ENCODE peak calls at places on chromosomes 13 and 19, in four cellular contexts. P is GM03348; Q is amniotic stem cell; W is naive thymus-derived CD4-positive, alpha-beta T cell. K is an unnamed sample.
A peak's percentile ranks its signal among the peaks of the same experiment; 100 is the strongest.

GRCh38 chr13:51019026-51019425 is 92.0 kb downstream of the C13orf42 start:
- DNase-seq in P (no peak), Q (no peak), W (no peak), K (no peak)

GRCh38 chr13:98577823-98578285 is 947 bp upstream of the STK24 start:
- DNase-seq in P (no peak), Q (no peak), W (no peak), K (no peak)

GRCh38 chr19:3970313-3970807 is 539 bp downstream of the DAPK3 start:
- DNase-seq in P (no peak), Q (no peak), W (no peak), K (no peak)

GRCh38 chr19:15390814-15391213 is 11.2 kb upstream of the AKAP8 start:
- DNase-seq in P (no peak), Q (no peak), W (no peak), K (no peak)

GRCh38 chr13:94706101-94706853 is 6.1 kb downstream of the SOX21 start:
- DNase-seq in P (no peak), Q (no peak), W (no peak), K (no peak)

GRCh38 chr13:40631605-40632004 is 34.8 kb downstream of the FOXO1 start:
- DNase-seq in P (no peak), Q (no peak), W (no peak), K (no peak)

GRCh38 chr13:65864039-65864438 is 1366.1 kb downstream of the PCDH9 start:
- DNase-seq in P (no peak), Q (no peak), W (no peak), K (no peak)

GRCh38 chr19:43809762-43810696 is 7.8 kb upstream of the LYPD5 start:
- DNase-seq in P (peak; percentile 68), Q (peak; percentile 27), W (peak; percentile 52), K (peak; percentile 52)

GRCh38 chr19:51708811-51709210 is 15.0 kb downstream of the HAS1 start:
- DNase-seq in P (no peak), Q (no peak), W (no peak), K (no peak)

GRCh38 chr19:53463263-53463662 is 4.3 kb upstream of the ZNF813 start:
- DNase-seq in P (peak; percentile 27), Q (no peak), W (no peak), K (no peak)

GRCh38 chr19:18135712-18136584 is 17.0 kb upstream of the PIK3R2 start:
- DNase-seq in P (no peak), Q (no peak), W (no peak), K (no peak)

GRCh38 chr19:20079487-20079886 is 1.7 kb downstream of the ZNF90 start:
- DNase-seq in P (no peak), Q (no peak), W (no peak), K (no peak)

GRCh38 chr19:36182612-36183454 is 30.6 kb upstream of the COX7A1 start:
- DNase-seq in P (no peak), Q (no peak), W (no peak), K (no peak)

GRCh38 chr19:8396563-8397203 is 6.5 kb downstream of the RAB11B start:
- DNase-seq in P (peak; percentile 78), Q (no peak), W (peak; percentile 54), K (peak; percentile 37)

GRCh38 chr19:40623403-40624239 is 22.5 kb downstream of the LTBP4 start:
- DNase-seq in P (no peak), Q (no peak), W (no peak), K (no peak)

GRCh38 chr19:46737275-46737654 is 8.6 kb upstream of the FKRP start:
- DNase-seq in P (no peak), Q (no peak), W (no peak), K (no peak)

GRCh38 chr13:73235385-73235784 is 176.6 kb downstream of the KLF5 start:
- DNase-seq in P (no peak), Q (no peak), W (no peak), K (no peak)

GRCh38 chr13:72023895-72024294 is 156.9 kb upstream of the DACH1 start:
- DNase-seq in P (no peak), Q (no peak), W (no peak), K (no peak)

GRCh38 chr13:66657165-66657895 is 572.8 kb downstream of the PCDH9 start:
- DNase-seq in P (peak; percentile 21), Q (peak; percentile 80), W (no peak), K (peak; percentile 93)

GRCh38 chr19:42471554-42472249 is 29.0 kb upstream of the CXCL17 start:
- DNase-seq in P (no peak), Q (no peak), W (no peak), K (peak; percentile 40)

GRCh38 chr13:24050796-24051715 is 109.5 kb upstream of the SPATA13 start:
- DNase-seq in P (no peak), Q (no peak), W (no peak), K (no peak)

GRCh38 chr19:53808710-53809125 is 15.4 kb downstream of the NLRP12 start:
- DNase-seq in P (peak; percentile 67), Q (no peak), W (no peak), K (peak; percentile 41)

GRCh38 chr19:11361037-11361770 is 6.0 kb downstream of the PLPPR2 start:
- DNase-seq in P (no peak), Q (no peak), W (no peak), K (no peak)

GRCh38 chr19:29385191-29385795 is 140.5 kb upstream of the VSTM2B start:
- DNase-seq in P (no peak), Q (no peak), W (no peak), K (no peak)

K was measured in fibroblast of gingiva.